ENCODE peak calls at places on chromosomes 2 and 18, in six cellular contexts. N, I, Y, X, C and E are unnamed samples.

GRCh38 chr2:102620367-102620766 is 1.0 kb downstream of the SLC9A2 start:
- DNase-seq in X (no peak), C (no peak), I (no peak), N (no peak), Y (no peak), E (no peak)

GRCh38 chr2:167140767-167141166 is 252.5 kb downstream of the XIRP2 start:
- DNase-seq in N (no peak), C (peak; percentile 2), Y (no peak), I (peak; percentile 71), X (peak; percentile 62), E (no peak)

GRCh38 chr2:148906136-148906535 is 31.1 kb downstream of the KIF5C start:
- DNase-seq in I (no peak), X (no peak), N (no peak), C (no peak), Y (no peak), E (no peak)

GRCh38 chr2:101733257-101733993 is 35.9 kb downstream of the MAP4K4 start:
- DNase-seq in N (no peak), Y (no peak), C (no peak), I (no peak), X (peak; percentile 94), E (no peak)

GRCh38 chr18:54958711-54959625 is at the start of gene CCDC68:
- DNase-seq in N (peak; percentile 57), Y (no peak), I (no peak), C (no peak), X (peak; percentile 50), E (no peak)

GRCh38 chr2:99166218-99166617 is 11.5 kb downstream of the LIPT1 start:
- DNase-seq in Y (no peak), C (no peak), X (no peak), N (no peak), I (no peak), E (no peak)

GRCh38 chr18:34158881-34159690 is 65.6 kb downstream of the NOL4 start:
- DNase-seq in N (no peak), X (peak; percentile 2), I (no peak), Y (no peak), C (peak; percentile 74), E (peak; percentile 71)

GRCh38 chr2:207279520-207279919 is 113.8 kb upstream of the KLF7 start:
- DNase-seq in C (no peak), I (no peak), Y (no peak), N (no peak), X (no peak), E (no peak)

GRCh38 chr2:235191933-235192332 is 240.1 kb downstream of the SH3BP4 start:
- DNase-seq in C (no peak), Y (no peak), I (no peak), X (no peak), N (no peak), E (no peak)

GRCh38 chr2:7612969-7613368 is 695.8 kb downstream of the RNF144A start:
- DNase-seq in X (peak; percentile 20), C (no peak), N (no peak), I (no peak), Y (no peak), E (no peak)

GRCh38 chr18:46283268-46283667 is 179.1 kb downstream of the HAUS1 start:
- DNase-seq in C (no peak), N (peak; percentile 20), Y (no peak), X (no peak), I (no peak), E (no peak)

GRCh38 chr2:215747244-215747620 is 266.1 kb downstream of the MREG start:
- DNase-seq in X (peak; percentile 26), N (no peak), I (no peak), C (no peak), Y (no peak), E (no peak)

GRCh38 chr2:135163306-135163705 is 111.2 kb downstream of the RAB3GAP1 start:
- DNase-seq in X (no peak), C (no peak), Y (no peak), I (no peak), N (no peak), E (no peak)

GRCh38 chr2:158543957-158544356 is 87.2 kb downstream of the PKP4 start:
- DNase-seq in N (no peak), C (no peak), X (no peak), Y (no peak), I (no peak), E (no peak)

GRCh38 chr2:152200562-152201465 is 25.3 kb upstream of the STAM2 start:
- DNase-seq in C (peak; percentile 41), X (peak; percentile 77), N (peak; percentile 92), Y (no peak), I (peak; percentile 96), E (no peak)

GRCh38 chr2:160666019-160666676 is 172.5 kb upstream of the RBMS1 start:
- DNase-seq in N (no peak), Y (peak; percentile 17), X (peak; percentile 46), C (no peak), I (peak; percentile 77), E (no peak)

GRCh38 chr2:157430266-157430665 is 13.6 kb downstream of the CYTIP start:
- DNase-seq in C (no peak), I (no peak), X (no peak), N (no peak), Y (no peak), E (no peak)

GRCh38 chr2:10500601-10501361 is 52.7 kb upstream of the ODC1 start:
- DNase-seq in X (no peak), C (no peak), N (no peak), I (no peak), Y (no peak), E (no peak)

GRCh38 chr18:24315170-24315569 is 82.5 kb downstream of the OSBPL1A start:
- DNase-seq in N (no peak), I (no peak), X (no peak), C (no peak), Y (no peak), E (no peak)

GRCh38 chr18:23855721-23856120 is 158.8 kb upstream of the TTC39C start:
- DNase-seq in X (no peak), N (no peak), C (no peak), I (no peak), Y (no peak), E (no peak)

GRCh38 chr2:12762976-12763375 is 46.2 kb downstream of the TRIB2 start:
- DNase-seq in I (no peak), C (no peak), N (no peak), Y (no peak), X (no peak), E (no peak)

GRCh38 chr2:241154915-241155314 is 4.6 kb downstream of the PPP1R7 start:
- DNase-seq in N (no peak), X (no peak), I (no peak), Y (no peak), C (no peak), E (no peak)

GRCh38 chr18:76307293-76307690 is 187.8 kb downstream of the ZNF516 start:
- DNase-seq in I (no peak), X (no peak), C (no peak), N (no peak), Y (no peak), E (no peak)

GRCh38 chr2:10265328-10266132 is 37.2 kb upstream of the HPCAL1 start:
- DNase-seq in N (no peak), X (no peak), C (no peak), Y (no peak), I (no peak), E (no peak)

GRCh38 chr18:80157708-80158343 is 48.8 kb downstream of the ADNP2 start:
- DNase-seq in Y (peak; percentile 27), C (no peak), N (peak; percentile 74), X (peak; percentile 57), I (peak; percentile 66), E (peak; percentile 56)

GRCh38 chr2:199581504-199581903 is 123.8 kb upstream of the SATB2 start:
- DNase-seq in N (no peak), X (no peak), Y (no peak), I (no peak), C (no peak), E (no peak)

GRCh38 chr18:67733094-67733493 is 216.6 kb upstream of the DSEL start:
- DNase-seq in N (no peak), Y (no peak), C (no peak), I (no peak), X (no peak), E (no peak)

GRCh38 chr2:240796543-240797499 is 23.2 kb downstream of the KIF1A start:
- DNase-seq in Y (no peak), I (no peak), N (no peak), C (no peak), X (no peak), E (no peak)

DNA sequence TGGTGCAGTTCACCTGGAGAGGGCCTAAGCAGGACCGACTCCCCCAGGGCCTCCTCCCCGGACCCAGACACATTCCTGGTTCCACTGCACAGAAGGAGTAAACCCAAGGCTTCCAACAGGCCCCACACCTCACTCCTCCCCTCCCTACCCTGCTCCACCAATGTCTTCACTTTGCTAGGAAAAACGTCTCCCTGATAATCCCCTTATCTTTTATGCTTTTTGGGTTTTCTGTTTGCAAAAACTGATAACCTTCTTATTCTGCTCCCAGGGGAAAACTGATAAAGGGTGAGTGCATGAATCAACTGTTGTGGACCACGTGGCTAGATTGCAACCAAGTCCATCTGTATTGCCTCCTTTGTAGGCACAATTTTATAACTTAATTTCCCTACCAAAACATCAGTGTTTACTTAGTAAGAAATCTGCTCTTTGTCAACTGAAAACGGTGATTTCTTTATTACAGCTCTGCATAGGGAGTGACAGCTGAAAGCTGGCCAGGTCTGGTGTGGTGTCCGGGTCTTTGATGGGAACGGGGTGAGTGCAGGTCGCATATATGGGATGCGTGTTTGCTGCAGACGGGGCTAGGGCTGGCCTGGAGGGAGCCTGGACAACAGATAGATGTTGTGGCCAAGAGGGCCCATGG is 202.6 kb downstream of the GLI2 start:
- DNase-seq in N (peak; percentile 60), X (peak; percentile 39), I (no peak), Y (no peak), C (no peak), E (no peak)
- H3K4me1 ChIP-seq in N (peaks cover 39% of the 10 kb centered on the region), X (peaks cover 93% of the 10 kb centered on the region), I (peaks cover 60% of the 10 kb centered on the region), Y (no peaks in the 10 kb centered on the region), C (peaks cover 5% of the 10 kb centered on the region), E (peaks cover 17% of the 10 kb centered on the region)

GRCh38 chr18:2978208-2978607 is 34.7 kb downstream of the LPIN2 start:
- DNase-seq in C (no peak), I (no peak), Y (no peak), N (no peak), X (no peak), E (no peak)

GRCh38 chr18:2979027-2979570 is 33.8 kb downstream of the LPIN2 start:
- DNase-seq in I (no peak), C (no peak), Y (no peak), X (no peak), N (no peak), E (no peak)

GRCh38 chr18:2976733-2977132 is 36.2 kb downstream of the LPIN2 start:
- DNase-seq in N (no peak), C (no peak), Y (no peak), X (no peak), I (no peak), E (no peak)

GRCh38 chr18:2979871-2980606 is 32.9 kb downstream of the LPIN2 start:
- DNase-seq in Y (no peak), X (no peak), N (no peak), I (no peak), C (no peak), E (no peak)

GRCh38 chr18:2978626-2979025 is 34.3 kb downstream of the LPIN2 start:
- DNase-seq in Y (no peak), I (no peak), X (no peak), C (no peak), N (no peak), E (no peak)
- TF ChIP-seq ZNF274 in Y (no peak), I (no peak), X (no peak), C (no peak), N (no peak), E (no peak)

GRCh38 chr2:109102588-109103233 is 26.3 kb upstream of the SH3RF3 start:
- DNase-seq in C (peak; percentile 33), Y (no peak), I (no peak), X (no peak), N (no peak), E (peak; percentile 47)
- TF ChIP-seq YY1 in C (no peak), Y (no peak), I (no peak), X (no peak), N (no peak), E (no peak)

GRCh38 chr2:65368464-65368863 is 63.9 kb downstream of the SPRED2 start:
- DNase-seq in I (no peak), C (no peak), N (no peak), X (no peak), Y (no peak), E (no peak)
- H3K4me1 ChIP-seq in I (peaks cover 72% of the 10 kb centered on the region), C (no peaks in the 10 kb centered on the region), N (peaks cover 71% of the 10 kb centered on the region), X (peaks cover 100% of the 10 kb centered on the region), Y (peaks cover 40% of the 10 kb centered on the region), E (no peaks in the 10 kb centered on the region)